ENCODE peak calls at places on chromosome 3, in four cellular contexts. One of them, this sample, is unnamed.

GRCh38 chr3:138213373-138214085 is 26.4 kb downstream of the ARMC8 start:
- DNase-seq in coronary artery: no peak
- DNase-seq in caudate nucleus: no peak
- DNase-seq in endothelial cell of umbilical vein: no peak
- DNase-seq in this sample: no peak

GRCh38 chr3:36210840-36211655 is 169.3 kb upstream of the STAC start:
- DNase-seq in coronary artery: no peak
- DNase-seq in caudate nucleus: no peak
- DNase-seq in endothelial cell of umbilical vein: no peak
- DNase-seq in this sample: no peak

GRCh38 chr3:123535580-123535979 is 49.3 kb downstream of the HACD2 start:
- DNase-seq in coronary artery: no peak
- DNase-seq in caudate nucleus: no peak
- DNase-seq in endothelial cell of umbilical vein: no peak
- DNase-seq in this sample: no peak

GRCh38 chr3:131393868-131394267 is 12.3 kb downstream of the NUDT16 start:
- DNase-seq in coronary artery: no peak
- DNase-seq in caudate nucleus: no peak
- DNase-seq in endothelial cell of umbilical vein: no peak
- DNase-seq in this sample: no peak

GRCh38 chr3:32575451-32575850 is 4.8 kb upstream of the DYNC1LI1 start:
- DNase-seq in coronary artery: no peak
- DNase-seq in caudate nucleus: no peak
- DNase-seq in endothelial cell of umbilical vein: no peak
- DNase-seq in this sample: no peak

GRCh38 chr3:139198929-139199328 is 144.9 kb upstream of the MRPS22 start:
- DNase-seq in coronary artery: no peak
- DNase-seq in caudate nucleus: no peak
- DNase-seq in endothelial cell of umbilical vein: no peak
- DNase-seq in this sample: no peak

GRCh38 chr3:150681037-150681436 is 22.7 kb downstream of the ERICH6 start:
- DNase-seq in coronary artery: no peak
- DNase-seq in caudate nucleus: no peak
- DNase-seq in endothelial cell of umbilical vein: no peak
- DNase-seq in this sample: no peak

GRCh38 chr3:141452045-141452444 is 34.8 kb upstream of the RASA2 start:
- DNase-seq in coronary artery: no peak
- DNase-seq in caudate nucleus: no peak
- DNase-seq in endothelial cell of umbilical vein: peak
- DNase-seq in this sample: no peak

GRCh38 chr3:58349792-58350626 is 17.3 kb downstream of the PXK start:
- DNase-seq in coronary artery: no peak
- DNase-seq in caudate nucleus: no peak
- DNase-seq in endothelial cell of umbilical vein: no peak
- DNase-seq in this sample: no peak

GRCh38 chr3:10941972-10942371 is 50.6 kb upstream of the SLC6A1 start:
- DNase-seq in coronary artery: no peak
- DNase-seq in caudate nucleus: no peak
- DNase-seq in endothelial cell of umbilical vein: no peak
- DNase-seq in this sample: no peak

GRCh38 chr3:40458473-40458872 is 1.3 kb downstream of the RPL14 start:
- DNase-seq in coronary artery: no peak
- DNase-seq in caudate nucleus: no peak
- DNase-seq in endothelial cell of umbilical vein: no peak
- DNase-seq in this sample: no peak

GRCh38 chr3:170240671-170241070 is 18.4 kb downstream of the PRKCI start:
- DNase-seq in coronary artery: no peak
- DNase-seq in caudate nucleus: no peak
- DNase-seq in endothelial cell of umbilical vein: no peak
- DNase-seq in this sample: no peak

GRCh38 chr3:11499144-11499543 is 144.6 kb downstream of the VGLL4 start:
- DNase-seq in coronary artery: no peak
- DNase-seq in caudate nucleus: no peak
- DNase-seq in endothelial cell of umbilical vein: peak
- DNase-seq in this sample: no peak

GRCh38 chr3:120753831-120754230 is 11.3 kb downstream of the GTF2E1 start:
- DNase-seq in coronary artery: no peak
- DNase-seq in caudate nucleus: no peak
- DNase-seq in endothelial cell of umbilical vein: no peak
- DNase-seq in this sample: no peak

GRCh38 chr3:15055019-15055557 is 10.0 kb downstream of the MRPS25 start:
- DNase-seq in coronary artery: no peak
- DNase-seq in caudate nucleus: no peak
- DNase-seq in endothelial cell of umbilical vein: no peak
- DNase-seq in this sample: no peak

GRCh38 chr3:46208167-46208704 is at the start of gene CCR1:
- DNase-seq in coronary artery: no peak
- DNase-seq in caudate nucleus: no peak
- DNase-seq in endothelial cell of umbilical vein: no peak
- DNase-seq in this sample: no peak

GRCh38 chr3:78495326-78495725 is 1272.5 kb downstream of the ROBO1 start:
- DNase-seq in coronary artery: no peak
- DNase-seq in caudate nucleus: no peak
- DNase-seq in endothelial cell of umbilical vein: no peak
- DNase-seq in this sample: no peak

GRCh38 chr3:144031938-144032337 is 60.3 kb downstream of the DIPK2A start:
- DNase-seq in coronary artery: peak
- DNase-seq in caudate nucleus: peak
- DNase-seq in endothelial cell of umbilical vein: no peak
- DNase-seq in this sample: no peak

GRCh38 chr3:41863024-41863423 is 98.9 kb downstream of the ULK4 start:
- DNase-seq in coronary artery: no peak
- DNase-seq in caudate nucleus: no peak
- DNase-seq in endothelial cell of umbilical vein: no peak
- DNase-seq in this sample: no peak

GRCh38 chr3:79515072-79515471 is 252.7 kb downstream of the ROBO1 start:
- DNase-seq in coronary artery: no peak
- DNase-seq in caudate nucleus: no peak
- DNase-seq in endothelial cell of umbilical vein: peak
- DNase-seq in this sample: no peak

GRCh38 chr3:131526801-131527347 is 24.1 kb upstream of the MRPL3 start:
- DNase-seq in coronary artery: no peak
- DNase-seq in caudate nucleus: no peak
- DNase-seq in endothelial cell of umbilical vein: peak
- DNase-seq in this sample: peak

GRCh38 chr3:1172642-1173041 is 79.8 kb downstream of the CNTN6 start:
- DNase-seq in coronary artery: no peak
- DNase-seq in caudate nucleus: no peak
- DNase-seq in endothelial cell of umbilical vein: no peak
- DNase-seq in this sample: no peak

GRCh38 chr3:51958603-51959521 is 3.7 kb downstream of the GPR62 start:
- DNase-seq in coronary artery: no peak
- DNase-seq in caudate nucleus: no peak
- DNase-seq in endothelial cell of umbilical vein: no peak
- DNase-seq in this sample: no peak

GRCh38 chr3:59313365-59313764 is 263.5 kb upstream of the CFAP20DC start:
- DNase-seq in coronary artery: no peak
- DNase-seq in caudate nucleus: no peak
- DNase-seq in endothelial cell of umbilical vein: no peak
- DNase-seq in this sample: no peak

GRCh38 chr3:66365023-66365581 is 135.7 kb downstream of the LRIG1 start:
- DNase-seq in coronary artery: no peak
- DNase-seq in caudate nucleus: no peak
- DNase-seq in endothelial cell of umbilical vein: no peak
- DNase-seq in this sample: no peak

GRCh38 chr3:67940200-67940952 is 286.0 kb upstream of the SUCLG2 start:
- DNase-seq in coronary artery: no peak
- DNase-seq in caudate nucleus: no peak
- DNase-seq in endothelial cell of umbilical vein: no peak
- DNase-seq in this sample: no peak

GRCh38 chr3:25967385-25967784 is 177.5 kb downstream of the OXSM start:
- DNase-seq in coronary artery: no peak
- DNase-seq in caudate nucleus: no peak
- DNase-seq in endothelial cell of umbilical vein: no peak
- DNase-seq in this sample: no peak
- H3K27ac ChIP-seq in coronary artery: no peak
- H3K27ac ChIP-seq in caudate nucleus: no peak
- H3K27ac ChIP-seq in endothelial cell of umbilical vein: no peak
- H3K27ac ChIP-seq in this sample: no peak

GRCh38 chr3:99938270-99938955 is 120.8 kb downstream of the CMSS1 start:
- DNase-seq in coronary artery: no peak
- DNase-seq in caudate nucleus: no peak
- DNase-seq in endothelial cell of umbilical vein: peak
- DNase-seq in this sample: no peak
- H3K27ac ChIP-seq in coronary artery: peak
- H3K27ac ChIP-seq in caudate nucleus: no peak
- H3K27ac ChIP-seq in endothelial cell of umbilical vein: no peak
- H3K27ac ChIP-seq in this sample: no peak

GRCh38 chr3:4716731-4717362 is 223.7 kb downstream of the ITPR1 start:
- DNase-seq in coronary artery: no peak
- DNase-seq in caudate nucleus: no peak
- DNase-seq in endothelial cell of umbilical vein: no peak
- DNase-seq in this sample: no peak
- H3K27ac ChIP-seq in coronary artery: peak
- H3K27ac ChIP-seq in caudate nucleus: no peak
- H3K27ac ChIP-seq in endothelial cell of umbilical vein: no peak
- H3K27ac ChIP-seq in this sample: no peak

GRCh38 chr3:184645304-184645703 is 66.6 kb downstream of the MAGEF1 start:
- DNase-seq in coronary artery: no peak
- DNase-seq in caudate nucleus: no peak
- DNase-seq in endothelial cell of umbilical vein: no peak
- DNase-seq in this sample: no peak

GRCh38 chr3:184641430-184641829 is 70.4 kb downstream of the MAGEF1 start:
- DNase-seq in coronary artery: no peak
- DNase-seq in caudate nucleus: no peak
- DNase-seq in endothelial cell of umbilical vein: no peak
- DNase-seq in this sample: no peak

GRCh38 chr3:184647405-184647936 is 64.4 kb downstream of the MAGEF1 start:
- DNase-seq in coronary artery: no peak
- DNase-seq in caudate nucleus: no peak
- DNase-seq in endothelial cell of umbilical vein: no peak
- DNase-seq in this sample: no peak

GRCh38 chr3:184642623-184643308 is 69.1 kb downstream of the MAGEF1 start:
- DNase-seq in coronary artery: no peak
- DNase-seq in caudate nucleus: no peak
- DNase-seq in endothelial cell of umbilical vein: no peak
- DNase-seq in this sample: no peak

GRCh38 chr3:184643442-184643841 is 68.4 kb downstream of the MAGEF1 start:
- DNase-seq in coronary artery: no peak
- DNase-seq in caudate nucleus: no peak
- DNase-seq in endothelial cell of umbilical vein: no peak
- DNase-seq in this sample: no peak
- H3K27ac ChIP-seq in coronary artery: no peak
- H3K27ac ChIP-seq in caudate nucleus: no peak
- H3K27ac ChIP-seq in endothelial cell of umbilical vein: no peak
- H3K27ac ChIP-seq in this sample: no peak

GRCh38 chr3:154062513-154062912 is 58.7 kb upstream of the ARHGEF26 start:
- DNase-seq in coronary artery: no peak
- DNase-seq in caudate nucleus: no peak
- DNase-seq in endothelial cell of umbilical vein: no peak
- DNase-seq in this sample: no peak

GRCh38 chr3:154060606-154061380 is 60.4 kb upstream of the ARHGEF26 start:
- DNase-seq in coronary artery: no peak
- DNase-seq in caudate nucleus: no peak
- DNase-seq in endothelial cell of umbilical vein: no peak
- DNase-seq in this sample: no peak

GRCh38 chr3:154059798-154060197 is 61.4 kb upstream of the ARHGEF26 start:
- DNase-seq in coronary artery: no peak
- DNase-seq in caudate nucleus: no peak
- DNase-seq in endothelial cell of umbilical vein: no peak
- DNase-seq in this sample: no peak
- H3K27ac ChIP-seq in coronary artery: peak
- H3K27ac ChIP-seq in caudate nucleus: peak
- H3K27ac ChIP-seq in endothelial cell of umbilical vein: no peak
- H3K27ac ChIP-seq in this sample: no peak

This sample was measured in RWPE2.